ENCODE peak calls at places on chromosomes 1 and 21, in ten cellular contexts. S is HCT116; B is cardiac fibroblast; E is glutamatergic neuron; Z is colonic mucosa; A is CD8-positive, alpha-beta T cell; U is fibroblast of the aortic adventitia; P is A673; X is stomach; F is A549. T is an unnamed sample.
A peak's percentile ranks its signal among the peaks of the same experiment; 100 is the strongest.

GRCh38 chr1:26280333-26281042 is 602 bp downstream of the SH3BGRL3 start:
- DNase-seq in S (no peak), B (peak; percentile 37), E (peak; percentile 44), Z (peak; percentile 53), A (no peak), U (no peak), P (peak; percentile 27), X (peak; percentile 27), F (peak; percentile 58), T (no peak)

GRCh38 chr1:192610114-192610958 is 25.6 kb upstream of the RGS13 start:
- DNase-seq in S (peak; percentile 15), B (peak; percentile 62), E (no peak), Z (no peak), A (no peak), U (peak; percentile 71), P (peak; percentile 66), X (no peak), F (peak; percentile 29), T (no peak)

GRCh38 chr1:242886137-242886536 is 361.6 kb upstream of the PLD5 start:
- DNase-seq in S (no peak), B (no peak), E (no peak), Z (peak; percentile 19), A (no peak), U (no peak), P (no peak), X (no peak), F (no peak), T (no peak)

GRCh38 chr1:8091691-8092090 is 65.6 kb upstream of the ERRFI1 start:
- DNase-seq in S (no peak), B (peak; percentile 41), E (no peak), Z (no peak), A (no peak), U (peak; percentile 57), P (no peak), X (no peak), F (no peak), T (no peak)

GRCh38 chr1:59020151-59020997 is 236.5 kb upstream of the JUN start:
- DNase-seq in S (no peak), B (peak; percentile 81), E (no peak), Z (peak; percentile 62), A (peak; percentile 23), U (peak; percentile 80), P (peak; percentile 45), X (peak; percentile 56), F (no peak), T (no peak)

GRCh38 chr1:197948926-197949899 is 32.0 kb downstream of the LHX9 start:
- DNase-seq in S (no peak), B (no peak), E (no peak), Z (no peak), A (no peak), U (no peak), P (no peak), X (no peak), F (no peak), T (no peak)

GRCh38 chr1:61050541-61051454 is 31.6 kb upstream of the NFIA start:
- DNase-seq in S (no peak), B (peak; percentile 15), E (peak; percentile 67), Z (peak; percentile 66), A (no peak), U (peak; percentile 28), P (peak; percentile 31), X (peak; percentile 49), F (peak; percentile 28), T (no peak)

GRCh38 chr21:41931041-41931451 is 22.8 kb downstream of the C2CD2 start:
- DNase-seq in S (no peak), B (no peak), E (no peak), Z (no peak), A (no peak), U (peak; percentile 46), P (no peak), X (no peak), F (no peak), T (no peak)

GRCh38 chr1:89929467-89930063 is 65.3 kb upstream of the ZNF326 start:
- DNase-seq in S (no peak), B (no peak), E (no peak), Z (no peak), A (no peak), U (no peak), P (no peak), X (no peak), F (no peak), T (no peak)

GRCh38 chr1:166944186-166944967 is 31.0 kb downstream of the ILDR2 start:
- DNase-seq in S (no peak), B (peak; percentile 35), E (no peak), Z (no peak), A (no peak), U (peak; percentile 87), P (no peak), X (no peak), F (no peak), T (no peak)

GRCh38 chr1:111275079-111275478 is 15.6 kb upstream of the CHIA start:
- DNase-seq in S (no peak), B (peak; percentile 71), E (no peak), Z (peak; percentile 31), A (no peak), U (peak; percentile 94), P (no peak), X (no peak), F (no peak), T (no peak)

GRCh38 chr1:177937931-177938330 is 31.9 kb downstream of the SEC16B start:
- DNase-seq in S (no peak), B (peak; percentile 69), E (no peak), Z (no peak), A (no peak), U (peak; percentile 74), P (no peak), X (no peak), F (no peak), T (no peak)

GRCh38 chr1:82079607-82080006 is 278.9 kb downstream of the ADGRL2 start:
- DNase-seq in S (no peak), B (no peak), E (no peak), Z (no peak), A (no peak), U (no peak), P (no peak), X (no peak), F (no peak), T (no peak)
- TF ChIP-seq CTCF in S (no peak), B (no peak), E (no peak), Z (no peak), A (no peak), U (no peak), P (no peak), X (no peak), F (no peak), T (no peak)

GRCh38 chr1:154714070-154714623 is 106.2 kb upstream of the ADAR start:
- DNase-seq in S (no peak), B (no peak), E (no peak), Z (no peak), A (no peak), U (no peak), P (no peak), X (no peak), F (no peak), T (no peak)
- TF ChIP-seq CTCF in S (no peak), B (no peak), E (no peak), Z (no peak), A (no peak), U (no peak), P (no peak), X (no peak), F (no peak), T (no peak)

DNA sequence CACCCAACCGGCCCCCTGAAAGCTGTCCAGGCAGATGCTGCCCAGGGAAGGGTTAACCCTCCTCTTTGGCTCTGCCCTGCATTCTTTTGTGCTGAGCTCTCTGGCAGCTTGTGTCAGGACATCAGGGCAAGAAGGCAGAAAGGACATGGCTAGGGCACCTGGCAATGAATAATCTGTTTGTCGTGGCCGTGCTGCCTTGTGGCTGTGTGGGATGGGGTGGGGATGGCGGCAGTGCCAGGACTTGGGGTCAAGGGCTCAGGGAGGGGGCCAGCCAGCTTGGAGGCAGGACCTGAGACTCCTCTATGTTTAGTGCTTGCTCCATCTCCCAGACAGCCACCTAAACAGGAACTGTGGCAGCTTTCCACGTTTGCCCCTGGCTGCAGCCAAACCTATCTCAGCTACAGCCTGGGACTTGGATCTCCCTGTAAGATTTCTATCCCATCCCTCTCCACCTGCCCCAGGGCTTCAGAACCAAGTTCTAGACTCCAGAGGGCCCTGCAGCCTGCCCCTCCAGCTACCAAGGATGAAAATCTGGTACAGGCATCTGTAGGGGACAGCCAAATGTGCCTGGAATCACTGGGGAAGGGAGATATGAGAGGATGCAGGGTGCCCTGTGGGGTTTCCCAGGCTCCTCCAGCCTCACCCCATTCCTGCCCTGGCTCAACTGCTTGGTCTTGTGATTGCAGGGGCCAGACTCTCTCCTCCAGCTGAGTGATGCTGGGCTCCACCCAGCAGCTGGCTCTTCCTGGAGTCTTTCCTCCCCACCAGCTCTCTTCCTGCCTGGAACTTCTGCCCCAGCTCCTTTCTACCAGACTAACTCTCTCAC is 9.6 kb upstream of the GPR37L1 start:
- DNase-seq in S (no peak), B (peak; percentile 18), E (no peak), Z (peak; percentile 73), A (no peak), U (peak; percentile 62), P (no peak), X (peak; percentile 66), F (peak; percentile 62), T (no peak)
- TF ChIP-seq CTCF in S (no peak), B (no peak), E (no peak), Z (no peak), A (no peak), U (no peak), P (no peak), X (no peak), F (no peak), T (no peak)

GRCh38 chr1:230978491-230979388 is at the start of the genes ARV1 and TTC13:
- DNase-seq in S (peak; percentile 97), B (peak; percentile 98), E (peak; percentile 98), Z (peak; percentile 98), A (peak; percentile 96), U (peak; percentile 96), P (peak; percentile 99), X (peak; percentile 99), F (peak; percentile 98), T (peak; percentile 99)

GRCh38 chr1:230979952-230980351 is 1.1 kb downstream of the ARV1 start:
- DNase-seq in S (no peak), B (no peak), E (no peak), Z (no peak), A (no peak), U (no peak), P (no peak), X (no peak), F (no peak), T (no peak)

GRCh38 chr1:230976825-230977747 is 1.6 kb downstream of the TTC13 start:
- DNase-seq in S (no peak), B (no peak), E (no peak), Z (peak; percentile 38), A (peak; percentile 7), U (no peak), P (no peak), X (no peak), F (no peak), T (no peak)

GRCh38 chr1:230977781-230978490 is 725 bp downstream of the TTC13 start:
- DNase-seq in S (peak; percentile 19), B (peak; percentile 27), E (peak; percentile 54), Z (peak; percentile 45), A (peak; percentile 6), U (peak; percentile 16), P (peak; percentile 49), X (peak; percentile 58), F (peak; percentile 9), T (no peak)

DNA sequence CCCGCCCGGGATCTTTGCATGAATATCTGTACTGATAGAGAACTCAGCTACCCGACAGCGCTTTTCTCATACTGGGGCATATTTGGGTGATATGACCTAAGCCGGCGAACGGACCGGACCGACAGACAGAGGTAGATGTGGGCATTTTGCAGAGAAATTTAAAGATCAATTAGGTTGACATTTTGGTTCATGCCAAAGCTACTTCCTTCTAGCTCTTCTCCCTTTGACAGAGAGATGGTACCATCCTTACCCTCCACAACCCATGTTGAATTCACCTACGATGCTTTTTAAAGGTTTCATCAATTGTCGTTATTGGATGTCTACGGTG is 459 bp downstream of the ARV1 start:
- DNase-seq in S (no peak), B (no peak), E (no peak), Z (no peak), A (no peak), U (no peak), P (no peak), X (no peak), F (no peak), T (no peak)
- TF ChIP-seq CTCF in S (no peak), B (no peak), E (no peak), Z (no peak), A (no peak), U (no peak), P (no peak), X (no peak), F (no peak), T (no peak)